ENCODE peak calls at places on chromosomes 4 and X, in nine cellular contexts. F is hepatocyte, I is nephron progenitor cell, V is tibial artery, B is foreskin keratinocyte, P is tibial nerve, D is HCT116, K is endodermal cell, M is B cell. X is an unnamed sample.

GRCh38 chr4:185396724-185397402 is at the start of gene ANKRD37:
- DNase-seq in F (peak; percentile 68), I (no peak), V (peak; percentile 51), B (peak; percentile 66), P (no peak), D (no peak), K (no peak), M (no peak), X (peak; percentile 45)

GRCh38 chrX:112698946-112699345 is 19.2 kb upstream of the LHFPL1 start:
- DNase-seq in F (no peak), I (no peak), V (no peak), B (no peak), P (no peak), D (no peak), K (no peak), M (no peak), X (no peak)

GRCh38 chrX:72107320-72107719 is 24.4 kb downstream of the RTL5 start:
- DNase-seq in F (no peak), I (no peak), V (no peak), B (peak; percentile 72), P (no peak), D (no peak), K (peak; percentile 50), M (no peak), X (no peak)

GRCh38 chr4:25843340-25844097 is 19.3 kb downstream of the SEL1L3 start:
- DNase-seq in F (no peak), I (no peak), V (no peak), B (no peak), P (no peak), D (no peak), K (no peak), M (no peak), X (no peak)

GRCh38 chr4:61923179-61923578 is 723.1 kb downstream of the ADGRL3 start:
- DNase-seq in F (no peak), I (no peak), V (no peak), B (peak; percentile 20), P (no peak), D (no peak), K (no peak), M (no peak), X (no peak)

GRCh38 chr4:66681962-66682361 is 863.3 kb downstream of the CENPC start:
- DNase-seq in F (no peak), I (no peak), V (no peak), B (no peak), P (no peak), D (no peak), K (no peak), M (no peak), X (no peak)

GRCh38 chr4:99458911-99459447 is 23.8 kb upstream of the ADH7 start:
- DNase-seq in F (no peak), I (no peak), V (no peak), B (peak; percentile 98), P (no peak), D (no peak), K (no peak), M (no peak), X (no peak)

GRCh38 chr4:123093247-123093646 is 170.8 kb upstream of the NUDT6 start:
- DNase-seq in F (no peak), I (no peak), V (no peak), B (no peak), P (no peak), D (no peak), K (no peak), M (no peak), X (no peak)

GRCh38 chrX:72381439-72382198 is 75.9 kb upstream of the CITED1 start:
- DNase-seq in F (no peak), I (no peak), V (no peak), B (no peak), P (no peak), D (no peak), K (no peak), M (no peak), X (no peak)

GRCh38 chrX:13717697-13718483 is 16.5 kb downstream of the TRAPPC2 start:
- DNase-seq in F (no peak), I (no peak), V (peak; percentile 38), B (no peak), P (no peak), D (no peak), K (no peak), M (no peak), X (no peak)

GRCh38 chr4:182206916-182207315 is 36.3 kb upstream of the TENM3 start:
- DNase-seq in F (peak; percentile 18), I (no peak), V (no peak), B (no peak), P (no peak), D (no peak), K (no peak), M (no peak), X (no peak)

DNA sequence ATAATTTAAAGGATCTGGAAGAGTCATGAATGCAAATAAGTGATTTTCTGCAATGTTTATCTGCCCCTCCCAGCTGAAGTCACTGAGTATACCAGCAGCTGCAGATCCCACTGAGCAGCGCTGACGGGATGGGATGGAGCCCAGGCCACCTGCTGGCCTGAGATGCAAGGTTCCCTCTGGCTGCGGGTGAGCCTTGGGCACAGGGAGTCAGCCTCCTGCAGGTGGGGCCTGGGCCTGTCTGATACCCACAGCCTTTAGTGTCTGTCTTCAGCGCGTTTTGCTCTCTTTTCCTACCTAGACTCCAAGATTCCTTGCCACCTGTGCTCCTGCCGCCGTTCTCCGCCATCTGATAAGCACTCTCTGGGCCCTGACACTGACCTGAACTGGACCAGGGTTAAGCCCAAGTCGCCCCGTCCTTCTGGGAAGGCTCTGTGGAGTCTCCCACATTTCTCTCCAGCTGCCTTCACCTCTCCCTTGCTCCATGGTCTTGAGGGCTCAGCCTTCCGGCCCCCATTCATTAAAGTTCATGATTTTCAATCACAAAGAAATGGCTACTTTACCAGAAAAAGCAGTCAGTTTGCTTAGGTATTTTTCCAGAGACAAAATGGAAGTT is 223.1 kb upstream of the FAT1 start:
- DNase-seq in F (peak; percentile 82), I (peak; percentile 47), V (no peak), B (peak; percentile 45), P (no peak), D (peak; percentile 79), K (peak; percentile 86), M (no peak), X (peak; percentile 65)
- TF ChIP-seq CTCF in F (peak; percentile 48), I (peak; percentile 51), V (no peak), B (peak; percentile 78), P (no peak), D (peak; percentile 89), K (peak; percentile 83), M (no peak), X (peak; percentile 54)

DNA sequence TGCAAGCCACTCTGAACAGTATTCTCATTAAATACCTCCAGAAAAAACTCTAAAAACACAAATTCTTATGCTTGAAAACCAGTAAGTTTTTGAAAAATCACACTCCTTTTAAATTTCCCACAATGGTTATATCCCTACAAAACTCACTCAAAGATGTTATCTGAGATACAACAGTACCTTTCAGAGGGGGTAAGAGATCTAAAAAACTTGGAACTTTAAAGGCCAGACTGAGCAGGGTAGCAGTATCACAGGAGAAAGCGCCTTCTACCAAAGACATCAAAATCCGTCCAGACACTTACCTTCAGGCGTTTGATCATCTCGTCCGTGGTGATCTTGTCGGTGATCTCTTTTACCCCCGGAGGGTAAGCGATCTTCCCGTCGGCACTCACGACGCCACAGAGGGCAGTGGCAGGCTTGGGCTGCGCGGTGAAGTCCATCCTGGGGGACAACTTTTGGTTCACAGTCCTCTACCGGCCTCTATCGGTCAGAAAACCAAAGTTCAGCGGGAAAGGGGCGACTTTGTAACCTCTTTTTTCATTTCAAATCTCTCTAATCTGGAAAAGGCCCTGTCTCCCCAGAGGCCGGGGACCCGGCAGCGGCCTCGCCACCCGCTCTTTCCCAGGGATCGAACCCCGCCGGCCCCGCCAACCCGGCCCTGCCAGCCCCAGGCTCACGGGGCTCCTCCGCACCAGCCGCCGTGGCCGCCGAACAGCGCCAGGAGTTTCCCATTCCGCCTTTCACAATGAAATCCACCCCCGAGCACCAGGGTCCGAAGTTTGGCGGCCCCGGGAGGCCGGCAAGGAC is 1.4 kb downstream of the PDS5A start:
- DNase-seq in F (peak; percentile 91), I (peak; percentile 77), V (peak; percentile 75), B (peak; percentile 63), P (peak; percentile 88), D (peak; percentile 76), K (peak; percentile 92), M (peak; percentile 77), X (peak; percentile 80)
- TF ChIP-seq CTCF in F (peak; percentile 83), I (peak; percentile 88), V (peak; percentile 80), B (peak; percentile 91), P (peak; percentile 80), D (peak; percentile 84), K (peak; percentile 93), M (peak; percentile 88), X (peak; percentile 76)

GRCh38 chrX:131827935-131828334 is 195.2 kb upstream of the STK26 start:
- DNase-seq in F (no peak), I (peak; percentile 26), V (no peak), B (no peak), P (no peak), D (no peak), K (peak; percentile 78), M (no peak), X (peak; percentile 35)
- TF ChIP-seq CTCF in F (no peak), I (peak; percentile 13), V (no peak), B (peak; percentile 50), P (no peak), D (peak; percentile 23), K (peak; percentile 77), M (no peak), X (no peak)

GRCh38 chrX:17242470-17242869 is 132.5 kb upstream of the NHS start:
- DNase-seq in F (peak; percentile 62), I (peak; percentile 60), V (peak; percentile 32), B (peak; percentile 9), P (peak; percentile 76), D (peak; percentile 34), K (peak; percentile 78), M (no peak), X (peak; percentile 33)
- TF ChIP-seq CTCF in F (peak; percentile 71), I (peak; percentile 82), V (peak; percentile 67), B (peak; percentile 72), P (peak; percentile 80), D (peak; percentile 61), K (peak; percentile 96), M (peak; percentile 71), X (peak; percentile 81)

GRCh38 chr4:88674989-88675388 is 22.6 kb downstream of the NAP1L5 start:
- DNase-seq in F (no peak), I (no peak), V (no peak), B (peak; percentile 30), P (no peak), D (no peak), K (no peak), M (no peak), X (peak; percentile 67)

GRCh38 chr4:88673886-88674285 is 23.7 kb downstream of the NAP1L5 start:
- DNase-seq in F (no peak), I (no peak), V (no peak), B (no peak), P (no peak), D (no peak), K (no peak), M (no peak), X (no peak)

GRCh38 chr4:88675543-88675942 is 22.1 kb downstream of the NAP1L5 start:
- DNase-seq in F (no peak), I (no peak), V (no peak), B (no peak), P (no peak), D (no peak), K (no peak), M (no peak), X (no peak)

GRCh38 chr4:88674565-88674964 is 23.1 kb downstream of the NAP1L5 start:
- DNase-seq in F (no peak), I (no peak), V (no peak), B (peak; percentile 58), P (no peak), D (no peak), K (no peak), M (no peak), X (no peak)

GRCh38 chr4:88672987-88673386 is 24.6 kb downstream of the NAP1L5 start:
- DNase-seq in F (peak; percentile 47), I (peak; percentile 35), V (no peak), B (no peak), P (no peak), D (no peak), K (peak; percentile 82), M (no peak), X (peak; percentile 48)
- TF ChIP-seq CTCF in F (peak; percentile 59), I (peak; percentile 72), V (peak; percentile 39), B (peak; percentile 63), P (no peak), D (peak; percentile 78), K (peak; percentile 87), M (peak; percentile 35), X (peak; percentile 60)

X was measured in glutamatergic neuron.